ENCODE peak calls at places on chromosomes 4 and X, in four cellular contexts. C is body of pancreas, U is aorta, S is Panc1. E is an unnamed sample.
A peak's percentile ranks its signal among the peaks of the same experiment; 100 is the strongest.

GRCh38 chr4:78379991-78380739 is 171.4 kb upstream of the ANXA3 start:
- ATAC-seq in C (peak; percentile 55), U (no peak), S (no peak), E (no peak)

GRCh38 chr4:12486995-12487394 is 997.1 kb downstream of the RAB28 start:
- ATAC-seq in C (no peak), U (no peak), S (no peak), E (no peak)

GRCh38 chr4:122017296-122017695 is 65.4 kb upstream of the TRPC3 start:
- ATAC-seq in C (no peak), U (no peak), S (no peak), E (no peak)

GRCh38 chr4:167234388-167234881 is at the start of gene SPOCK3:
- ATAC-seq in C (peak; percentile 79), U (peak; percentile 69), S (peak; percentile 91), E (no peak)

GRCh38 chr4:40173470-40173875 is 23.4 kb upstream of the RHOH start:
- ATAC-seq in C (no peak), U (no peak), S (no peak), E (no peak)

GRCh38 chrX:12709047-12709446 is 82.2 kb upstream of the PRPS2 start:
- ATAC-seq in C (no peak), U (no peak), S (no peak), E (no peak)

GRCh38 chr4:82104578-82104977 is 269.2 kb downstream of the HNRNPD start:
- ATAC-seq in C (no peak), U (no peak), S (no peak), E (no peak)

GRCh38 chrX:102917801-102918200 is 19.3 kb upstream of the RAB40AL start:
- ATAC-seq in C (no peak), U (no peak), S (peak; percentile 38), E (no peak)

GRCh38 chr4:175530655-175531054 is 281.4 kb downstream of the GPM6A start:
- ATAC-seq in C (no peak), U (no peak), S (no peak), E (no peak)

GRCh38 chr4:54784188-54784671 is 126.5 kb downstream of the KIT start:
- ATAC-seq in C (peak; percentile 54), U (peak; percentile 92), S (no peak), E (peak; percentile 94)

GRCh38 chr4:152104286-152104685 is 343.5 kb upstream of the GATB start:
- ATAC-seq in C (no peak), U (no peak), S (no peak), E (no peak)

GRCh38 chr4:55303818-55304217 is 42.2 kb upstream of the SRD5A3 start:
- ATAC-seq in C (no peak), U (peak; percentile 44), S (no peak), E (peak; percentile 43)

GRCh38 chr4:184688447-184688846 is 38.9 kb downstream of the PRIMPOL start:
- ATAC-seq in C (no peak), U (no peak), S (peak; percentile 98), E (no peak)

GRCh38 chrX:12874599-12874998 is 7.7 kb downstream of the TLR7 start:
- ATAC-seq in C (no peak), U (no peak), S (no peak), E (no peak)

GRCh38 chr4:3317011-3317655 is 24.3 kb downstream of the RGS12 start:
- ATAC-seq in C (no peak), U (no peak), S (no peak), E (no peak)

GRCh38 chrX:78377186-78377585 is 49.8 kb upstream of the CYSLTR1 start:
- ATAC-seq in C (no peak), U (no peak), S (no peak), E (no peak)

GRCh38 chrX:46601283-46601682 is 27.7 kb downstream of the CHST7 start:
- ATAC-seq in C (peak; percentile 40), U (no peak), S (no peak), E (no peak)

GRCh38 chrX:63426519-63426918 is 75.4 kb upstream of the SPIN4 start:
- ATAC-seq in C (no peak), U (no peak), S (no peak), E (no peak)

GRCh38 chrX:137575596-137576255 is 9.8 kb downstream of the ZIC3 start:
- ATAC-seq in C (no peak), U (no peak), S (no peak), E (no peak)

GRCh38 chr4:77777135-77777777 is 41.9 kb downstream of the CNOT6L start:
- ATAC-seq in C (peak; percentile 27), U (no peak), S (no peak), E (no peak)

GRCh38 chr4:25879991-25880641 is 17.3 kb upstream of the SEL1L3 start:
- ATAC-seq in C (no peak), U (no peak), S (no peak), E (peak; percentile 25)

GRCh38 chr4:102354671-102355454 is 9.6 kb upstream of the SLC39A8 start:
- ATAC-seq in C (no peak), U (no peak), S (no peak), E (no peak)
- H3K4me3 ChIP-seq in C (no peak overlapping the region), U (no peak overlapping the region), S (no peak overlapping the region), E (no peak overlapping the region)

GRCh38 chrX:39692796-39693195 is 405.0 kb downstream of the BCOR start:
- ATAC-seq in C (no peak), U (no peak), S (no peak), E (no peak)
- H3K4me3 ChIP-seq in C (no peak overlapping the region), U (no peak overlapping the region), S (no peak overlapping the region), E (no peak overlapping the region)

DNA sequence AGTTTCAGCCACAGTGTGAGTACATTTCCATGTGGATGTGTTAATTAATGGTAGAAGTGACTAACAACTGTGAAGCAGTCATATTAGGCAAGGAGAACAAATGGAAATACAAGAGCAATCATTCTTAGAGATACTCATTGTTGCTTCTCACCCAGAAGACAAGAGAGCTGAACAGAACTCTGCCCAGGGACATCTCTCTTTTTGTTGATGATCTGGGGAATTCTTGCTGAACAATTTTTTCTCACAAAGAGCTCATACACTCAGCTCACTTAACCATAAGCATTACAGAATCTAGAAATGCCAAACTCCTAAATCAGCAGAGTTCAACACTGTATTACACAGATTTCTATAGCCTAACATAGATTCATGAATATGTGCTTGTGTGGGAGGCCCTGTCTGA is 150.1 kb downstream of the COMMD8 start:
- ATAC-seq in C (no peak), U (no peak), S (no peak), E (no peak)
- H3K4me3 ChIP-seq in C (no peak overlapping the region), U (no peak overlapping the region), S (no peak overlapping the region), E (no peak overlapping the region)

DNA sequence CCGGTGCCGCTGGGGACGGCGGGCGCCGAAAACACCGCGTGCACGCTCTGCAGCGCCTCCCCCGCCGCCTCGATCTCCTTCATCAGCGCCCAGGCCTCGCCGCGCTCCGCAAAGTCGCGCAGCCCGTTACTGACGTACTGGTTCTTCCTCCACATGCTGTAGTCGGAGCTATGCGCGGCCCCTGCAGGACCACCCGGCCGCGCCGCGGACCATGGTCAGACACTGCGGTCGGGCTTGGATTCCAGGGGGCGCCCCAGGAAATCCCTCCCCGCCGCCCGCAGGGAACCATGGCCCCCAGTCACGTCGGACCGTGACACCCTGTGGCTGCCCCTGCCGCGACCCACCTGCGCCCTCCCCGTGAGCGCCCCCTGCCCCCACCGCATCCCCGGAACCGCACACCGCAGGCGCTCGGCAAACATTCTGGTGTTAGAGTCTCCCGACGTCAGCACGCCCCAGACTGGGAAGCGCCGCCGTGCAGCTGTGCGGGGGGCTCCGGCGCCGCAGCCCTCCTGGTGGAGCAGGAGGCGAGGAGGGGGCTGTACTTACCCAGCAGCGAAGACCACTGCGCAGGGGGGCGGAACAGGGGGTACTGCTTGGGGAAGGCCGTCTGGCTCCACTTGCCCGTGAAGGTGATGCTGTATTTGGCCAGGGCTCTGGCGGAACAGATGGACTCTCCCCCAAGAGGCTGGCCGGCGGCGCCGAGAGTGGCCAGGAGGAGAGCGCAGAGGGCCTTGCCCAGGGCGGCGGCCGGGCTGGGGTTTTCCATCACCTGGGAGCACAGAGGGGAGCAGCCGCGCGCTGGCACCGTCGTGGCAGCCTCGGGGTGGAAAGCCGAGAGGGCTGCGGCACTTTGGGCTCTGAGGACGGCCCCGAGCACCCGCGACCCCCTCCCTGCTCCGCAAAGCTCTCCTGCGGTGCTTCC is 816 bp downstream of the SPON2 start:
- ATAC-seq in C (no peak), U (no peak), S (no peak), E (no peak)
- H3K4me3 ChIP-seq in C (no peak overlapping the region), U (no peak overlapping the region), S (no peak overlapping the region), E (peak overlapping the region; percentile 54)

DNA sequence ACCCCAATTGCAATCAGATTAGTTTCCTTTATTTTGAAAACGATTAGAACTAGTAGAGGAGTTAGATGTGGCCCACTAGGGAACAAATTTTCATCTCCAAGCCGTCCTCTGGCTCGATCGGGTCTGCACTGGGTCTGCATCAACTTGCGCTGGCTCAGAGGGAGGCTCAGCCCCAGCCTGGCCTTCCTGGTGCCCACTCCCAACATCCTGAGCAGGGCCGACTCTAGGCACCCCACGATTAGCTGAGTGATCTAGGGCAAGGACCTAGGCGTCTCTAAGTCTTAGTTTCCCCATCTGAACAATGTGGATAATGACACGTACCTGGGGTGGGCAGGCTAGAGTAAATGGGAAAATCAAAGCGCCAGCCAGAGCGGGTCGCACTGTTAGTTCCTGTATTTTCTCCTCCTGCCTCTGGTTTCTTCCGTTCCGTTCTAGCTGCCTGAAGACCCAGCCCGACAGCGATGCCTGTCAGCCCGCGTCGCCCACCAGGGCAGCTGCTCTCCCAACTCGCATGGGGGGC is 7.7 kb upstream of the HAND2 start:
- ATAC-seq in C (no peak), U (no peak), S (no peak), E (no peak)
- H3K4me3 ChIP-seq in C (no peak overlapping the region), U (peak overlapping the region; percentile 72), S (peak overlapping the region; percentile 4), E (peak overlapping the region; percentile 54)

GRCh38 chr4:155885666-155886065 is 17.8 kb upstream of the TDO2 start:
- ATAC-seq in C (no peak), U (no peak), S (no peak), E (no peak)
- H3K4me3 ChIP-seq in C (no peak overlapping the region), U (no peak overlapping the region), S (no peak overlapping the region), E (no peak overlapping the region)

E was measured in gastroesophageal sphincter.